ENCODE peak calls at places on chromosomes 4 and X, in five cellular contexts. One of them, this sample, is unnamed.

GRCh38 chr4:149896428-149896827 is 80.8 kb upstream of the IQCM start:
- DNase-seq in dorsolateral prefrontal cortex: no peak
- DNase-seq in chondrocyte: no peak
- DNase-seq in GM10248: no peak
- DNase-seq in astrocyte: peak
- DNase-seq in this sample: no peak

GRCh38 chr4:13162886-13163285 is 321.3 kb downstream of the RAB28 start:
- DNase-seq in GM10248: no peak
- DNase-seq in dorsolateral prefrontal cortex: no peak
- DNase-seq in chondrocyte: no peak
- DNase-seq in astrocyte: peak
- DNase-seq in this sample: no peak

GRCh38 chrX:103640401-103641155 is 11.8 kb downstream of the TCEAL1 start:
- DNase-seq in GM10248: no peak
- DNase-seq in chondrocyte: no peak
- DNase-seq in dorsolateral prefrontal cortex: no peak
- DNase-seq in astrocyte: peak
- DNase-seq in this sample: no peak

GRCh38 chr4:183444953-183445543 is 612 bp downstream of the CDKN2AIP start:
- DNase-seq in dorsolateral prefrontal cortex: peak
- DNase-seq in astrocyte: no peak
- DNase-seq in chondrocyte: no peak
- DNase-seq in GM10248: no peak
- DNase-seq in this sample: no peak

GRCh38 chrX:17412692-17413091 is 37.7 kb downstream of the NHS start:
- DNase-seq in GM10248: no peak
- DNase-seq in chondrocyte: no peak
- DNase-seq in astrocyte: peak
- DNase-seq in dorsolateral prefrontal cortex: no peak
- DNase-seq in this sample: no peak

GRCh38 chrX:154840856-154841255 is 6.4 kb upstream of the SMIM9 start:
- DNase-seq in astrocyte: peak
- DNase-seq in GM10248: peak
- DNase-seq in dorsolateral prefrontal cortex: no peak
- DNase-seq in chondrocyte: no peak
- DNase-seq in this sample: peak

GRCh38 chr4:71765349-71765748 is 18.5 kb downstream of the GC start:
- DNase-seq in GM10248: no peak
- DNase-seq in dorsolateral prefrontal cortex: no peak
- DNase-seq in astrocyte: peak
- DNase-seq in chondrocyte: no peak
- DNase-seq in this sample: no peak

GRCh38 chr4:76984127-76984526 is 34.6 kb downstream of the SEPTIN11 start:
- DNase-seq in chondrocyte: no peak
- DNase-seq in dorsolateral prefrontal cortex: no peak
- DNase-seq in astrocyte: peak
- DNase-seq in GM10248: peak
- DNase-seq in this sample: peak

GRCh38 chr4:137540356-137540755 is 8.1 kb upstream of the PCDH18 start:
- DNase-seq in GM10248: no peak
- DNase-seq in astrocyte: no peak
- DNase-seq in dorsolateral prefrontal cortex: no peak
- DNase-seq in chondrocyte: no peak
- DNase-seq in this sample: no peak

GRCh38 chr4:128810871-128811570 is 1.5 kb downstream of the JADE1 start:
- DNase-seq in chondrocyte: no peak
- DNase-seq in dorsolateral prefrontal cortex: peak
- DNase-seq in astrocyte: peak
- DNase-seq in GM10248: peak
- DNase-seq in this sample: peak

GRCh38 chrX:73127700-73128241 is 48.5 kb upstream of the PABPC1L2A start:
- DNase-seq in dorsolateral prefrontal cortex: peak
- DNase-seq in chondrocyte: no peak
- DNase-seq in GM10248: no peak
- DNase-seq in astrocyte: no peak
- DNase-seq in this sample: no peak

GRCh38 chrX:47991263-47992092 is 12.3 kb downstream of the ZNF182 start:
- DNase-seq in dorsolateral prefrontal cortex: no peak
- DNase-seq in GM10248: no peak
- DNase-seq in astrocyte: peak
- DNase-seq in chondrocyte: no peak
- DNase-seq in this sample: no peak

GRCh38 chrX:49053223-49054072 is 5.4 kb upstream of the CCDC120 start:
- DNase-seq in astrocyte: no peak
- DNase-seq in GM10248: peak
- DNase-seq in chondrocyte: no peak
- DNase-seq in dorsolateral prefrontal cortex: no peak
- DNase-seq in this sample: peak

GRCh38 chr4:125541836-125542235 is 227.1 kb downstream of the FAT4 start:
- DNase-seq in dorsolateral prefrontal cortex: no peak
- DNase-seq in chondrocyte: no peak
- DNase-seq in GM10248: no peak
- DNase-seq in astrocyte: no peak
- DNase-seq in this sample: no peak

GRCh38 chr4:151267822-151268535 is 9.0 kb upstream of the PRSS48 start:
- DNase-seq in astrocyte: no peak
- DNase-seq in dorsolateral prefrontal cortex: no peak
- DNase-seq in GM10248: no peak
- DNase-seq in chondrocyte: no peak
- DNase-seq in this sample: no peak

GRCh38 chr4:76489799-76490176 is 54.8 kb downstream of the SHROOM3 start:
- DNase-seq in astrocyte: peak
- DNase-seq in chondrocyte: no peak
- DNase-seq in dorsolateral prefrontal cortex: no peak
- DNase-seq in GM10248: no peak
- DNase-seq in this sample: no peak

GRCh38 chr4:2799444-2799911 is 6.6 kb downstream of the SH3BP2 start:
- DNase-seq in GM10248: no peak
- DNase-seq in astrocyte: no peak
- DNase-seq in chondrocyte: peak
- DNase-seq in dorsolateral prefrontal cortex: no peak
- DNase-seq in this sample: no peak

GRCh38 chr4:70895846-70896435 is 6.2 kb upstream of the MOB1B start:
- DNase-seq in GM10248: no peak
- DNase-seq in dorsolateral prefrontal cortex: no peak
- DNase-seq in astrocyte: no peak
- DNase-seq in chondrocyte: no peak
- DNase-seq in this sample: peak

GRCh38 chr4:41304221-41304620 is 47.5 kb downstream of the UCHL1 start:
- DNase-seq in dorsolateral prefrontal cortex: no peak
- DNase-seq in GM10248: no peak
- DNase-seq in chondrocyte: no peak
- DNase-seq in astrocyte: no peak
- DNase-seq in this sample: no peak

GRCh38 chrX:154987940-154988339 is 34.6 kb downstream of the F8 start:
- DNase-seq in astrocyte: no peak
- DNase-seq in dorsolateral prefrontal cortex: no peak
- DNase-seq in GM10248: no peak
- DNase-seq in chondrocyte: no peak
- DNase-seq in this sample: no peak

GRCh38 chr4:10593130-10593529 is 91.4 kb downstream of the CLNK start:
- DNase-seq in chondrocyte: no peak
- DNase-seq in GM10248: no peak
- DNase-seq in astrocyte: no peak
- DNase-seq in dorsolateral prefrontal cortex: no peak
- DNase-seq in this sample: no peak

GRCh38 chr4:10587697-10588096 is 96.9 kb downstream of the CLNK start:
- DNase-seq in GM10248: no peak
- DNase-seq in astrocyte: peak
- DNase-seq in chondrocyte: no peak
- DNase-seq in dorsolateral prefrontal cortex: no peak
- DNase-seq in this sample: no peak

GRCh38 chr4:10589808-10590207 is 94.8 kb downstream of the CLNK start:
- DNase-seq in GM10248: no peak
- DNase-seq in astrocyte: no peak
- DNase-seq in dorsolateral prefrontal cortex: no peak
- DNase-seq in chondrocyte: no peak
- DNase-seq in this sample: no peak

GRCh38 chr4:10589308-10589707 is 95.3 kb downstream of the CLNK start:
- DNase-seq in astrocyte: no peak
- DNase-seq in dorsolateral prefrontal cortex: no peak
- DNase-seq in chondrocyte: no peak
- DNase-seq in GM10248: no peak
- DNase-seq in this sample: no peak

DNA sequence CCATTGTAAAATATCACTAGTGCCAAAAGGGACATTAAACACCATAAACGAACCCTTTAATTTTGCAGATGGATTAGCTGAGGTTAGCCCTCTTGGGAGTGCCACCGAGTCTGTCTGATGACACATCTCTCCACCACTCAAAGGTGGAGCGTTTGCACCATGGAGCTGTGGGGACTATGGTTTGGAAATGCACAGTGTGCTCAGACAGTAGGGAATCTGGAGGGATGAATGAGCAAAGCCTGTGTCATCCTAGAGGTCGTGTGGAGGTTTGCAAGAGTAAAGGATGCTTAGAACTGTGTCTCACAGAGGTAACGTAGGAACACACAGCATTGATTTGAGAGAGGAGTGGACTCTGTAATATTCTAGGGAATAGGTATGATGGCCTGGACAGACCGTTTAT is 93.7 kb downstream of the CLNK start:
- DNase-seq in GM10248: no peak
- DNase-seq in chondrocyte: no peak
- DNase-seq in astrocyte: peak
- DNase-seq in dorsolateral prefrontal cortex: no peak
- DNase-seq in this sample: no peak
- TF ChIP-seq CTCF in GM10248: no peak
- TF ChIP-seq CTCF in chondrocyte: no peak
- TF ChIP-seq CTCF in astrocyte: no peak
- TF ChIP-seq CTCF in dorsolateral prefrontal cortex: no peak
- TF ChIP-seq CTCF in this sample: no peak

DNA sequence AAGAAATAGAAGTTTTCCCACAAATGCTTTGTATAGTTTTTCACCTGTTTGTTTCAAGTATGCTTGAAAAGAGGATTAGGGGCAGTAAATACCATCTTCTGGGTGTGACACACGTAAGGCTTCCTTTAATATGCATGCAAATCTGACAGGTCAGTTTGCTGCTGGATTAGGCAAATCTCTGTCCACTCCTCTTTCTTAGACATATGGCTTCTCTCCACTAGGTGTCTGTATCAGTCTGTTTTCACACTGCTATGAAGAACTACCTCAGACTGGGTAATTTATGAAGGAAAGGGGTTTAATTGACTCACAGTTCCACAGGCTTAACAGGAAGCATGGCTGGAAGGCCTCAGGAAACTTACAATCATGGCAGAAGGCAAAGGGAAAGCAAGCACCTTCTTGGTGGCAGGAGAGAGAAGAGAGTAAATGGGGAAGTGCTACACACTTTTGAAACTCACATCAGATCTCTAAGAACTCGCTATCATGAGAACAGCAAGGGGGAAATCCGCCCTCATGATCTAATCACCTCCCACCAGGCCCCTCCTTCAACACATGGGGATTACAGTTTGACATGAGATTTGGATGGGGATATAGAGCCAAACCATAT is 66.9 kb downstream of the TAB3 start:
- DNase-seq in chondrocyte: no peak
- DNase-seq in dorsolateral prefrontal cortex: no peak
- DNase-seq in astrocyte: no peak
- DNase-seq in GM10248: peak
- DNase-seq in this sample: peak
- TF ChIP-seq CTCF in chondrocyte: peak
- TF ChIP-seq CTCF in dorsolateral prefrontal cortex: no peak
- TF ChIP-seq CTCF in astrocyte: no peak
- TF ChIP-seq CTCF in GM10248: no peak
- TF ChIP-seq CTCF in this sample: no peak

GRCh38 chrX:5042563-5042962 is 1186.1 kb downstream of the NLGN4X start:
- DNase-seq in chondrocyte: no peak
- DNase-seq in dorsolateral prefrontal cortex: no peak
- DNase-seq in astrocyte: no peak
- DNase-seq in GM10248: no peak
- DNase-seq in this sample: no peak
- TF ChIP-seq CTCF in chondrocyte: no peak
- TF ChIP-seq CTCF in dorsolateral prefrontal cortex: no peak
- TF ChIP-seq CTCF in astrocyte: no peak
- TF ChIP-seq CTCF in GM10248: no peak
- TF ChIP-seq CTCF in this sample: no peak

DNA sequence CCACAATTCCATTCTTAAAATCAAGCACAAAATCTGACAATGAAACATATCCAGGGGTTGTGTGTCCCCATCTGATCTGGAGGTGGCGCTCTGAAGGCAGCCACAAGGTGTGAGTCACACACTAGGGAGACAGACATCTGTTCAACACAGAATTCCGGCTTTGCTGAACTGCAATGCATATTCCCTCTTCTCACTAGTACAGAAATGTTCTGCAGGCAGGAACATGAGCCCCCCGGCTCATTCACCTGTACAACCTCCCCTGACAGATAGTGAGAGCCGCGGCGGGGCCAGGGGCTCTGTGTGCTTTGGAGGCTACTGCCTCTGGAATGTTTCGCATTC is 41.9 kb downstream of the WDR1 start:
- DNase-seq in GM10248: peak
- DNase-seq in dorsolateral prefrontal cortex: no peak
- DNase-seq in chondrocyte: no peak
- DNase-seq in astrocyte: peak
- DNase-seq in this sample: peak
- TF ChIP-seq CTCF in GM10248: peak
- TF ChIP-seq CTCF in dorsolateral prefrontal cortex: peak
- TF ChIP-seq CTCF in chondrocyte: peak
- TF ChIP-seq CTCF in astrocyte: peak
- TF ChIP-seq CTCF in this sample: no peak

GRCh38 chr4:38759077-38759789 is 23.6 kb downstream of the TLR10 start:
- DNase-seq in chondrocyte: no peak
- DNase-seq in GM10248: peak
- DNase-seq in dorsolateral prefrontal cortex: peak
- DNase-seq in astrocyte: peak
- DNase-seq in this sample: peak

GRCh38 chr4:38760915-38761314 is 21.9 kb downstream of the TLR10 start:
- DNase-seq in dorsolateral prefrontal cortex: no peak
- DNase-seq in GM10248: no peak
- DNase-seq in chondrocyte: no peak
- DNase-seq in astrocyte: no peak
- DNase-seq in this sample: no peak

GRCh38 chr4:38757945-38758344 is 24.8 kb downstream of the TLR10 start:
- DNase-seq in GM10248: no peak
- DNase-seq in dorsolateral prefrontal cortex: no peak
- DNase-seq in chondrocyte: no peak
- DNase-seq in astrocyte: no peak
- DNase-seq in this sample: no peak

GRCh38 chr4:38762560-38762959 is 20.2 kb downstream of the TLR10 start:
- DNase-seq in chondrocyte: no peak
- DNase-seq in GM10248: peak
- DNase-seq in astrocyte: no peak
- DNase-seq in dorsolateral prefrontal cortex: no peak
- DNase-seq in this sample: peak

GRCh38 chr4:38759790-38760122 is 23.0 kb downstream of the TLR10 start:
- DNase-seq in dorsolateral prefrontal cortex: no peak
- DNase-seq in astrocyte: no peak
- DNase-seq in chondrocyte: no peak
- DNase-seq in GM10248: no peak
- DNase-seq in this sample: no peak
- TF ChIP-seq CTCF in dorsolateral prefrontal cortex: no peak
- TF ChIP-seq CTCF in astrocyte: no peak
- TF ChIP-seq CTCF in chondrocyte: no peak
- TF ChIP-seq CTCF in GM10248: no peak
- TF ChIP-seq CTCF in this sample: no peak

This sample was measured in GM20000.